ENCODE peak calls at places on chromosomes 3 and 15, in four cellular contexts. H is progenitor cell of endocrine pancreas, I is neural crest cell, G is epithelial cell of esophagus. T is an unnamed sample.
A peak's percentile ranks its signal among the peaks of the same experiment; 100 is the strongest.

GRCh38 chr3:71537211-71537611 is 46.3 kb downstream of the FOXP1 start:
- DNase-seq in G (peak; percentile 81), H (no peak), I (no peak), T (no peak)

GRCh38 chr3:120039642-120040610 is 54.3 kb downstream of the GSK3B start:
- DNase-seq in H (no peak), I (no peak), G (no peak), T (no peak)

GRCh38 chr3:189508784-189509489 is 122.3 kb upstream of the TP63 start:
- DNase-seq in H (no peak), G (no peak), I (no peak), T (no peak)

GRCh38 chr3:160564949-160565441 is 376 bp downstream of the KPNA4 start:
- DNase-seq in H (peak; percentile 41), I (no peak), G (peak; percentile 79), T (no peak)

GRCh38 chr3:180322829-180323228 is 279.1 kb upstream of the TTC14 start:
- DNase-seq in G (no peak), H (no peak), I (no peak), T (no peak)

GRCh38 chr3:44962606-44963393 is 13.2 kb downstream of the ZDHHC3 start:
- DNase-seq in G (peak; percentile 55), I (no peak), H (no peak), T (no peak)

GRCh38 chr15:86772369-86773059 is 692.8 kb downstream of the AGBL1 start:
- DNase-seq in H (no peak), I (no peak), G (no peak), T (no peak)

GRCh38 chr15:41965441-41966413 is 6.6 kb downstream of the EHD4 start:
- DNase-seq in I (no peak), H (no peak), G (no peak), T (no peak)

GRCh38 chr3:151086484-151087456 is 1.3 kb downstream of the MED12L start:
- DNase-seq in I (peak; percentile 65), H (peak; percentile 74), G (peak; percentile 83), T (peak; percentile 73)
- TF ChIP-seq CTCF in I (peak; percentile 63), H (peak; percentile 50), G (peak; percentile 65), T (no peak)

DNA sequence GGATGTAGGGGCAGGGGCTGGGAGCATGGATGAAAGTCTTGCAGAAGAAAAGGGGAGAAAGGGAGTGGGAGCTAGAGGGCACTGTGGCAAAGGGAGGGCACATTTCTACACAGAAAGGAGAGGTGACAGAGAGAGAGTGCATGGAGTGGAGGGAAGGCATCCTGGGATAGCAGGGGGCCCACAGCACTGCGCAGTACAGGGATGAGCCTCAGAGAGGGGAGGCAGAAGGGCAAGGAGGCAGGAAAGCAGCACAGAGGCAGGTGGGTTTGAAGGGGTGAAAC is 5.4 kb downstream of the STOML1 start:
- DNase-seq in G (no peak), H (no peak), I (no peak), T (no peak)
- TF ChIP-seq CTCF in G (no peak), H (no peak), I (no peak), T (no peak)

GRCh38 chr3:50303038-50303815 is at the start of gene HYAL1:
- DNase-seq in H (no peak), I (no peak), G (peak; percentile 41), T (no peak)
- TF ChIP-seq CTCF in H (peak; percentile 23), I (no peak), G (peak; percentile 14), T (no peak)

GRCh38 chr15:67908756-67909155 is 68.9 kb upstream of the RNU6-1 start:
- DNase-seq in I (no peak), G (no peak), H (no peak), T (no peak)

GRCh38 chr15:67903708-67904107 is 63.9 kb upstream of the RNU6-1 start:
- DNase-seq in G (no peak), I (no peak), H (no peak), T (no peak)

GRCh38 chr15:67907175-67907723 is 67.4 kb upstream of the RNU6-1 start:
- DNase-seq in G (no peak), I (no peak), H (no peak), T (no peak)

GRCh38 chr15:67905628-67906027 is 65.8 kb upstream of the RNU6-1 start:
- DNase-seq in H (no peak), I (no peak), G (no peak), T (no peak)

DNA sequence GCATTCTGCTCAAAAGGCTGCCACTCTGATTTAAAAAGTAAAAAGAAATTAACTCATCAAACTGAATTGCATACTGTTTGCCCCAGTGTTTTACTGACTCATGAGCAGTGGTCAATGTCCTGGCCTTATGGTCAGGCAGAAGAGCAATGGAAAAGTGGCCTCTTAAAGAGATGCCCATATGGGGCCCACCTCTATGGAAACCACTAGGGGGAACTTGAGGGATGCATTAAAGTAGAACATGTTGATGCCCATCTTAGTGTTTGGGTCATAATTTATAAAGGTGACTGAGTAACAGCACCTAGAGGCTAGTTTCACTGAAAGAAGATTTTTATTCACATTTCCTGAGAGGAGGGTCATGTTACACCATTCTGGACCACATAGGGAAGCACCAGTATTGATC is 66.5 kb upstream of the RNU6-1 start:
- DNase-seq in I (no peak), G (no peak), H (no peak), T (no peak)
- TF ChIP-seq CTCF in I (no peak), G (no peak), H (no peak), T (peak; percentile 20)

DNA sequence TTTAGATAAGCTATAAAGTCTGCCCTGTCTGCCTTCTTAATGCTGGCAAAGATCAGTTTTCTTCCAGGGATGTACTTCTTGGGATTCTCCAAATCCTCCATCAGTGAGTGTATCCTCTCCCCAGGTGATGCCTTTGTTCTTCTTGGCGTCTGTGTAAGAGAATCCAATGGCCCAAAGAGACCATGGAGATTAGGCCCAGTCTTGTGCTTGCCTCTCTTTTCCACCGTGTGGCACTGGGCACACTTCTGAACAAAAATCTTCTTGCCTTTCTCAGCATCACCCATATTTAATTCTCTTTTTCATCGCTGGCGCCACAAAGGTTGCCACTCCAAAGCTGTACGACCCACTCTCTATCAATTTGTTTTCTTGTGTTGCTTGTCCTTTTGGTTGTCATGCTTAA is 32.2 kb upstream of the TAMM41 start:
- DNase-seq in G (no peak), H (no peak), I (no peak), T (no peak)
- TF ChIP-seq CTCF in G (no peak), H (no peak), I (no peak), T (no peak)

GRCh38 chr3:112149136-112149535 is 16.1 kb upstream of the GCSAM start:
- DNase-seq in I (no peak), H (no peak), G (peak; percentile 99), T (no peak)
- TF ChIP-seq CTCF in I (no peak), H (no peak), G (no peak), T (no peak)

GRCh38 chr15:29998017-29998416 is 84.7 kb upstream of the GOLGA8J start:
- DNase-seq in I (no peak), G (no peak), H (no peak), T (no peak)
- TF ChIP-seq CTCF in I (no peak), G (no peak), H (no peak), T (no peak)

DNA sequence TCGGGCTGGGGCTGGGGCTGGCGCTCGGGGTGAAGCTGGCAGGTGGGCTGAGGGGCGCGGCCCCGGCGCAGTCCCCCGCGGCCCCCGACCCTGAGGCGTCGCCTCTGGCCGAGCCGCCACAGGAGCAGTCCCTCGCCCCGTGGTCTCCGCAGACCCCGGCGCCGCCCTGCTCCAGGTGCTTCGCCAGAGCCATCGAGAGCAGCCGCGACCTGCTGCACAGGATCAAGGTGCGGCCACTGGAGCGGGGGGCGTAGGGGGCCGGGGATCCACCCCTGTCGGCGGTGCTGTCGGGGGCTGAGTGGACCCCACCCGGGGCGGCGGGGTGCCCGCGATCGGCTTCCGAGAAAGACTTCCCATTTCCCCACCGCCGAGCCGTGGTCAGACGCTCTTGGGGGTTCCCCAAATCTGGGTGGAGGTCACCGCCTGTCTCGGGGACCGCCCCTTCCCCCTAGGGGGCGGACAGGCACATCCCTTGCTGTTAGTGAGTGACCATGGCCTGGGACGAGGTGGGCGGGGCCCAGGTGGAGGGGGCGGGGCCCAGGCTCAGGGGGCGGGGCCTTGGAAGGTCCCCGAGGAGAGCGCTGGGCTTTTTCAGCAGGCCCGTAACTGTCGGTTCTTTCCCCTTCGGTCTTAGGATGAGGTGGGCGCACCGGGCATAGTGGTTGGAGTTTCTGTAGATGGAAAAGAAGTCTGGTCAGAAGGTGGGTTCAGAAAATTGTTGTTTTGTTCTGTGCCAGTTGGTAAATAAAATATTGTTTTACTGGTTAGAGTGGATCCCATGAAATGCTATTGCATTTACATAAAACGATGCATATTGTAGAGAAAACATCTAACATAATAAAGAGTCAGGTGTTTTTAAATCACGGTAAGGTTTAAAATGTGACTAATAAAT is 587 bp downstream of the LACTB start:
- DNase-seq in I (peak; percentile 74), H (peak; percentile 82), G (peak; percentile 85), T (peak; percentile 61)
- TF ChIP-seq CTCF in I (peak; percentile 56), H (peak; percentile 50), G (no peak), T (peak; percentile 33)

GRCh38 chr3:184241447-184242296 is 7.1 kb downstream of the ALG3 start:
- DNase-seq in G (peak; percentile 74), H (no peak), I (no peak), T (peak; percentile 67)
- TF ChIP-seq CTCF in G (peak; percentile 67), H (peak; percentile 49), I (peak; percentile 49), T (no peak)

DNA sequence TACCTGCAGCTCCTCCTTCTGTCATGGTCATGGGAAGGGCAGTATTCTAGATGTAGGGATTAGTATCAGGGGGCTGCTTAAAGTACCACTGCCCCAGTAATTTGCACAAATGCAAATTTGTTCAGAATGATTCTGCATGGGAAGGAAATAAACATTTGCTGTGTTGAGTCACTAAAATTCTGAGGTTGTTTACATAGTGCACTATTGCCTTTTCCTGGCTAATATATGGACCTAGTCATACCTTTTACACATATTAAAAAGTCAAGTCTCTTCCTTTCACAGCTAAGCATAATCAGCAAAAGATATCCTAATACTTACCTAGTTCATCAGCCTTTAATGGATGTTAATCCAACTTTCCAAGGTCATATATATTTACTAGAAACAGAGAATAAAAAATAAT is 746.4 kb upstream of the NR2F2 start:
- DNase-seq in G (peak; percentile 8), I (no peak), H (no peak), T (no peak)
- TF ChIP-seq CTCF in G (no peak), I (no peak), H (no peak), T (no peak)

T was measured in endothelial cell.